ENCODE peak calls at places on chromosomes 11 and 22, in nine cellular contexts. S, Y, V, N, L, W, R, J and A are unnamed samples.

GRCh38 chr11:17974246-17974645 is 38.6 kb downstream of the SERGEF start:
- DNase-seq in S (no peak), Y (no peak), V (no peak), N (no peak), L (no peak), W (no peak), R (no peak), J (no peak), A (no peak)

GRCh38 chr11:47466701-47467250 is 17.8 kb upstream of the RAPSN start:
- DNase-seq in S (no peak), Y (no peak), V (peak; percentile 84), N (no peak), L (peak; percentile 45), W (no peak), R (no peak), J (peak; percentile 62), A (no peak)

GRCh38 chr11:61116426-61117214 is 14.3 kb downstream of the CD5 start:
- DNase-seq in S (no peak), Y (no peak), V (no peak), N (no peak), L (no peak), W (no peak), R (no peak), J (no peak), A (no peak)

GRCh38 chr11:353315-353857 is 15.9 kb upstream of the B4GALNT4 start:
- DNase-seq in S (no peak), Y (no peak), V (peak; percentile 71), N (no peak), L (peak; percentile 92), W (peak; percentile 57), R (peak; percentile 88), J (peak; percentile 94), A (no peak)

GRCh38 chr11:97832451-97832850 is 1188.3 kb upstream of the CNTN5 start:
- DNase-seq in S (no peak), Y (no peak), V (no peak), N (no peak), L (no peak), W (no peak), R (no peak), J (no peak), A (no peak)

GRCh38 chr11:65251476-65251875 is 10.3 kb upstream of the POLA2 start:
- DNase-seq in S (no peak), Y (no peak), V (no peak), N (no peak), L (peak; percentile 76), W (no peak), R (no peak), J (no peak), A (no peak)

GRCh38 chr22:40665312-40665711 is 14.0 kb upstream of the MCHR1 start:
- DNase-seq in S (no peak), Y (no peak), V (peak; percentile 55), N (no peak), L (peak; percentile 66), W (no peak), R (peak; percentile 74), J (peak; percentile 90), A (no peak)

GRCh38 chr11:204587-205109 is 2.6 kb downstream of the BET1L start:
- DNase-seq in S (no peak), Y (no peak), V (no peak), N (no peak), L (no peak), W (no peak), R (no peak), J (peak; percentile 37), A (no peak)

GRCh38 chr22:39130152-39130704 is 22.3 kb downstream of the CBX7 start:
- DNase-seq in S (no peak), Y (no peak), V (no peak), N (no peak), L (no peak), W (no peak), R (no peak), J (peak; percentile 41), A (no peak)

GRCh38 chr11:1151366-1152315 is 6.1 kb upstream of the MUC5AC start:
- DNase-seq in S (no peak), Y (no peak), V (no peak), N (no peak), L (no peak), W (no peak), R (no peak), J (peak; percentile 79), A (no peak)

GRCh38 chr11:14443642-14444041 is 56.0 kb downstream of the COPB1 start:
- DNase-seq in S (no peak), Y (no peak), V (peak; percentile 11), N (no peak), L (no peak), W (peak; percentile 33), R (no peak), J (no peak), A (no peak)

GRCh38 chr11:100683107-100683506 is 4.0 kb upstream of the ARHGAP42 start:
- DNase-seq in S (no peak), Y (no peak), V (no peak), N (no peak), L (no peak), W (no peak), R (no peak), J (no peak), A (no peak)

GRCh38 chr22:27107824-27108223 is 450.4 kb downstream of the MIAT start:
- DNase-seq in S (no peak), Y (no peak), V (peak; percentile 39), N (no peak), L (peak; percentile 76), W (peak; percentile 95), R (peak; percentile 74), J (peak; percentile 94), A (peak; percentile 39)

GRCh38 chr11:126337472-126338241 is 17.8 kb upstream of the ST3GAL4 start:
- DNase-seq in S (no peak), Y (no peak), V (no peak), N (no peak), L (no peak), W (no peak), R (peak; percentile 36), J (peak; percentile 78), A (no peak)

GRCh38 chr11:86383314-86383713 is 8.6 kb downstream of the CCDC81 start:
- DNase-seq in S (no peak), Y (no peak), V (no peak), N (no peak), L (peak; percentile 2), W (no peak), R (no peak), J (no peak), A (no peak)

GRCh38 chr22:50599816-50600454 is 658 bp upstream of the MAPK8IP2 start:
- DNase-seq in S (peak; percentile 53), Y (no peak), V (no peak), N (no peak), L (no peak), W (peak; percentile 9), R (peak; percentile 86), J (peak; percentile 86), A (peak; percentile 28)

GRCh38 chr11:76574879-76575278 is 95.7 kb downstream of the LRRC32 start:
- DNase-seq in S (no peak), Y (no peak), V (no peak), N (no peak), L (no peak), W (no peak), R (no peak), J (no peak), A (no peak)